ENCODE peak calls at places on chromosomes 6 and 20, in four cellular contexts. One of them, this sample, is unnamed.

GRCh38 chr6:47016236-47016635 is 25.9 kb downstream of the ADGRF1 start:
- DNase-seq in cardiac muscle cell: no peak
- DNase-seq in kidney: no peak
- DNase-seq in breast epithelium: no peak
- DNase-seq in this sample: no peak

GRCh38 chr6:12605888-12606345 is 110.7 kb upstream of the PHACTR1 start:
- DNase-seq in cardiac muscle cell: peak; percentile 79
- DNase-seq in breast epithelium: peak; percentile 40
- DNase-seq in kidney: no peak
- DNase-seq in this sample: no peak

GRCh38 chr6:142481466-142481865 is 179.7 kb downstream of the ADGRG6 start:
- DNase-seq in kidney: no peak
- DNase-seq in cardiac muscle cell: no peak
- DNase-seq in breast epithelium: no peak
- DNase-seq in this sample: no peak

GRCh38 chr6:110980227-110980626 is 1.6 kb upstream of the RPF2 start:
- DNase-seq in cardiac muscle cell: no peak
- DNase-seq in kidney: no peak
- DNase-seq in breast epithelium: no peak
- DNase-seq in this sample: no peak

GRCh38 chr6:116352515-116353471 is 18.0 kb upstream of the DSE start:
- DNase-seq in breast epithelium: no peak
- DNase-seq in cardiac muscle cell: peak; percentile 38
- DNase-seq in kidney: no peak
- DNase-seq in this sample: no peak

GRCh38 chr20:59958626-59959025 is 403 bp downstream of the CDH26 start:
- DNase-seq in kidney: no peak
- DNase-seq in breast epithelium: no peak
- DNase-seq in cardiac muscle cell: no peak
- DNase-seq in this sample: no peak

GRCh38 chr20:25340380-25340779 is 50.3 kb downstream of the ABHD12 start:
- DNase-seq in breast epithelium: no peak
- DNase-seq in kidney: no peak
- DNase-seq in cardiac muscle cell: no peak
- DNase-seq in this sample: no peak

GRCh38 chr6:112184996-112185395 is 69.4 kb downstream of the LAMA4 start:
- DNase-seq in kidney: no peak
- DNase-seq in breast epithelium: no peak
- DNase-seq in cardiac muscle cell: no peak
- DNase-seq in this sample: no peak

GRCh38 chr6:156954781-156955180 is 177.6 kb downstream of the ARID1B start:
- DNase-seq in cardiac muscle cell: no peak
- DNase-seq in breast epithelium: no peak
- DNase-seq in kidney: no peak
- DNase-seq in this sample: no peak

GRCh38 chr6:109325400-109325801 is 56.9 kb downstream of the CD164 start:
- DNase-seq in kidney: no peak
- DNase-seq in breast epithelium: no peak
- DNase-seq in cardiac muscle cell: no peak
- DNase-seq in this sample: no peak

GRCh38 chr6:12160350-12160749 is 129.8 kb upstream of the EDN1 start:
- DNase-seq in kidney: no peak
- DNase-seq in cardiac muscle cell: peak; percentile 59
- DNase-seq in breast epithelium: no peak
- DNase-seq in this sample: no peak

GRCh38 chr20:3221398-3222226 is 12.3 kb downstream of the ITPA start:
- DNase-seq in cardiac muscle cell: no peak
- DNase-seq in kidney: peak; percentile 77
- DNase-seq in breast epithelium: no peak
- DNase-seq in this sample: no peak

GRCh38 chr6:6875818-6876470 is 231.8 kb upstream of the RREB1 start:
- DNase-seq in breast epithelium: no peak
- DNase-seq in kidney: no peak
- DNase-seq in cardiac muscle cell: peak; percentile 73
- DNase-seq in this sample: no peak

GRCh38 chr6:21559238-21559637 is 34.3 kb upstream of the SOX4 start:
- DNase-seq in kidney: no peak
- DNase-seq in breast epithelium: no peak
- DNase-seq in cardiac muscle cell: no peak
- DNase-seq in this sample: no peak

GRCh38 chr20:49835031-49835430 is 22.4 kb downstream of the SLC9A8 start:
- DNase-seq in kidney: no peak
- DNase-seq in cardiac muscle cell: no peak
- DNase-seq in breast epithelium: no peak
- DNase-seq in this sample: no peak
- H3K27ac ChIP-seq in kidney: no peak overlapping the region
- H3K27ac ChIP-seq in cardiac muscle cell: no peak overlapping the region
- H3K27ac ChIP-seq in breast epithelium: no peak overlapping the region
- H3K27ac ChIP-seq in this sample: no peak overlapping the region

GRCh38 chr20:43740642-43741041 is 13.8 kb upstream of the GTSF1L start:
- DNase-seq in breast epithelium: no peak
- DNase-seq in cardiac muscle cell: no peak
- DNase-seq in kidney: no peak
- DNase-seq in this sample: no peak

GRCh38 chr20:43744121-43744520 is 17.3 kb upstream of the GTSF1L start:
- DNase-seq in breast epithelium: no peak
- DNase-seq in kidney: no peak
- DNase-seq in cardiac muscle cell: no peak
- DNase-seq in this sample: no peak

GRCh38 chr20:43736588-43737091 is 9.8 kb upstream of the GTSF1L start:
- DNase-seq in breast epithelium: no peak
- DNase-seq in kidney: no peak
- DNase-seq in cardiac muscle cell: peak; percentile 33
- DNase-seq in this sample: no peak

GRCh38 chr20:43737925-43738324 is 11.1 kb upstream of the GTSF1L start:
- DNase-seq in kidney: no peak
- DNase-seq in cardiac muscle cell: no peak
- DNase-seq in breast epithelium: no peak
- DNase-seq in this sample: no peak

DNA sequence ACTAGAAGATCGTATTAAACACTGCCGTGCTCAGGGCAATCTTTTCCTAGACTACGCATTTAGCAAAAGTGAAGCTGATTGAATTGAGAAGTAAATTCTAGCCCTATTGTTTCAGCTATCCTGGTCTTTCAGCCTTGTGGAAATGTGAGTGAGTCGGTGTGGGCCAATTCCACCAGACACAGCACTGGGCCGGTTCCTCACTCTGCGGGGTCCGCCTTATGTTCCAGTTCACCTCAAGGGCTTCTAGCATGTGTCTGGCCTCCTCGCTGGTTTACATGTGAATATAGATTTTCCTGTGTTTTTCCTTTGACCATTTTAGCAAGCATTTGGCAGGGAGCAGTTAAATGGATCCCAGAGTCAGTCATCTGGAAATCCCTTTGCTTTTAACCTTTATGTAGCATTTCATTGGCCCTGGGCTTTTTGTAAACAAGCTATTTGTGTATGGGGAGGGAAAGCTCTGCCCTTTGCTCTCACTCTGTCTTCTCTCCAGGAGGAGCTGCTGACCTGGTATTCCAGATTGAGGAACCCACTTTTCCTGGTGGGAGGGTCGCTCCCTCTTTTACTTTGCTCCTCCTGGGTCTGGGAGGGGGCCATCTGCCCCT is 12.4 kb upstream of the GTSF1L start:
- DNase-seq in kidney: no peak
- DNase-seq in breast epithelium: no peak
- DNase-seq in cardiac muscle cell: no peak
- DNase-seq in this sample: no peak
- TF ChIP-seq CTCF in kidney: no peak
- TF ChIP-seq CTCF in breast epithelium: no peak
- TF ChIP-seq CTCF in cardiac muscle cell: no peak
- TF ChIP-seq CTCF in this sample: no peak

GRCh38 chr6:15761045-15761502 is 98.2 kb upstream of the DTNBP1 start:
- DNase-seq in kidney: no peak
- DNase-seq in cardiac muscle cell: no peak
- DNase-seq in breast epithelium: no peak
- DNase-seq in this sample: no peak

GRCh38 chr6:15758631-15759215 is 95.9 kb upstream of the DTNBP1 start:
- DNase-seq in breast epithelium: no peak
- DNase-seq in cardiac muscle cell: no peak
- DNase-seq in kidney: no peak
- DNase-seq in this sample: no peak

GRCh38 chr6:15763827-15764226 is 101.0 kb upstream of the DTNBP1 start:
- DNase-seq in kidney: no peak
- DNase-seq in cardiac muscle cell: peak; percentile 62
- DNase-seq in breast epithelium: no peak
- DNase-seq in this sample: peak; percentile 90

DNA sequence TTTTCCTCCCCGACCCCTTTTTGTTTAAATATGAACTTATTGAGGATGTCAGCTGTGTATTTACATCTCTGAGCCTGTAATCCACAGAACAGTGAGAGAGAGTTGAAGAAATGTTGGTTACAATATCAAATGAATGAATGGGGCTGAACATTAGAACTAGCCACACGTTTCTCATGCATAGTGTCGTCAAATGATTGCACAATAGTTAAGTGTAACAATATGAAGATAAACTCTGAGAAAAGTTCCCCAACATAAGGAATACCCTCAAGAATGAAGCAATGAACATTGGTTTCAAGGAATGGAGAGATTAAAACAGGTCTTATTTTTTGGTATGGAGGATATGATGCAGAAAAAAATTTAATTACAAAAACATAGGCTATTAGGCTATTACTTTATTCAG is 100.5 kb upstream of the DTNBP1 start:
- DNase-seq in breast epithelium: no peak
- DNase-seq in cardiac muscle cell: peak; percentile 72
- DNase-seq in kidney: no peak
- DNase-seq in this sample: no peak
- H3K27ac ChIP-seq in breast epithelium: no peak overlapping the region
- H3K27ac ChIP-seq in cardiac muscle cell: no peak overlapping the region
- H3K27ac ChIP-seq in kidney: no peak overlapping the region
- H3K27ac ChIP-seq in this sample: no peak overlapping the region

GRCh38 chr6:79646006-79646405 is 14.9 kb downstream of the SH3BGRL2 start:
- DNase-seq in kidney: no peak
- DNase-seq in breast epithelium: no peak
- DNase-seq in cardiac muscle cell: no peak
- DNase-seq in this sample: no peak
- TF ChIP-seq CTCF in kidney: no peak
- TF ChIP-seq CTCF in breast epithelium: no peak
- TF ChIP-seq CTCF in cardiac muscle cell: peak; percentile 6
- TF ChIP-seq CTCF in this sample: no peak

GRCh38 chr6:3737831-3738210 is 13.7 kb downstream of the PXDC1 start:
- DNase-seq in kidney: no peak
- DNase-seq in breast epithelium: no peak
- DNase-seq in cardiac muscle cell: no peak
- DNase-seq in this sample: no peak
- H3K27ac ChIP-seq in kidney: no peak overlapping the region
- H3K27ac ChIP-seq in breast epithelium: no peak overlapping the region
- H3K27ac ChIP-seq in cardiac muscle cell: no peak overlapping the region
- H3K27ac ChIP-seq in this sample: no peak overlapping the region

DNA sequence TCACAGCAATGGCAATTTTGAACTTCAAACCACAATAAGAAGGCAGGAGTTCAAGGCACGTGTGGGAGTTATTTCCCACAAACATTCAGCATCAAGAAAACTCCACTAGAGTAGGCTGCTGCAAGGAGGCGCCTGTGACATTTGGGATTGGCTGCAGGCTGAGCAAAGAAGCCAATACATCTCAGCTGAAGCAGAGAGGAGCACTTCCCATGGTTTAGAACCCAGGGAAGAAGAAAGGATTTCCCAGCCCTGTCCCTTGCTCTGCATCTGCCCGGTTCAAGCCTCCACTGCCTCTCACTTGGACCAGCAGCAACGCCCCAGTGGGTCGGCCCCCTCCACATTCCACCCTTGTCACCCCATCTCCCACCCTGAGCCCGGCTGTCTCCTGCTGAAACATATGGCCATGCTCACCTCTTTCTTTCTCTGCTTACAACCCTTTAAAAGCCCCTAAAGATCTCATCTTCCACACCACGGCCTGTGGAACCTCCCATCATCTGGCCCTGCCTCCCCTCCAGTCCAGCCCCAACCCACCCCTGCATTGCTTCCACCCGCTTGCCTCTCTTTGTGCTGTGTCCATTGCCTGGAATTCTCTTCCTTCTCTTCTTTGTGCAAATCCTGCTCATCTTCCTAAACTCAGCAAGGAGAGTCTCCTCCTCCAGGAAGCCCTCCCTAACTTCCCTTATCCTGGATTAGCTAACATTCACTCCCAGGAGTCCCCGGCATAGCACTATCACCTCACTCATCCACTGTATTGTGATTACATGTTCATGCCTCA is 128.3 kb downstream of the ANKRD60 start:
- DNase-seq in breast epithelium: no peak
- DNase-seq in cardiac muscle cell: no peak
- DNase-seq in kidney: no peak
- DNase-seq in this sample: no peak
- TF ChIP-seq CTCF in breast epithelium: no peak
- TF ChIP-seq CTCF in cardiac muscle cell: no peak
- TF ChIP-seq CTCF in kidney: no peak
- TF ChIP-seq CTCF in this sample: no peak

DNA sequence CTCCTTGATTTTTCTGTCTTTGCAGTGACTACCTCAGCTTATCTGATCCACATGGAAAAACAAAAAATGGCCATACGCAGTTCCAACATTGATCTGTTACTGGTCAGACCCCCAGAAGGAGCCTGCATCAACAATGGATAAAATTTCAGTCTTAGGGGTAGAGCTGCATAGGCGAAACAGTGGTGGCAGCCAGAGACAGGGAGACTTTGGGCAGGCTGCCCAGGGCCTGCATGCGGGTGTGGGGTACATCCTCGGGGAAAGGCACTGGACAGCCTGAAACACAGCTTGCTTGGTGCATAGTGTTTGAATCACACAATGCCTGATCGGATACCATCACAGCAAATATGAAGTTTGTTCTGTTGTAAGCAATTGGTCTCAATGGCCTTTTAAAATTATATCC is 847.8 kb downstream of the QKI start:
- DNase-seq in kidney: no peak
- DNase-seq in cardiac muscle cell: no peak
- DNase-seq in breast epithelium: no peak
- DNase-seq in this sample: no peak
- H3K27ac ChIP-seq in kidney: no peak overlapping the region
- H3K27ac ChIP-seq in cardiac muscle cell: no peak overlapping the region
- H3K27ac ChIP-seq in breast epithelium: no peak overlapping the region
- H3K27ac ChIP-seq in this sample: no peak overlapping the region

DNA sequence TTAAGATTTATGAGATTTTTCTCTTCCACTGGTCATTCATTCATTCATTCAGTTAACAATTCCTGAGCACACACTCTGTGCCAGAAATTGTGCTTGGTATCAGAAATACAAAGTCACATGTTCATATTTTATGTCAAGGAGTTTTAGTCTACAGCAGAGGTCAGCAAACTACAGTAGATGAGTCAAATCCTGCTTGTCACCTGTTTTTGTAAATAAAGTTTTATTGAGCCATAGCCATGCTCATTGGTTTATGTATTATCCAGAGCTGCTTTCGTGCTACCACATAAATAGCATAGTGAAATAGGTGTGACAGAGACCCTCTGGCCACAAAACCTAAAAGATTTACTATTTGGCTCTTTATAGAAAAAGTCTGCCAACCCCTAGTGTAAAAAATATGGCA is 46.8 kb downstream of the THEMIS start:
- DNase-seq in cardiac muscle cell: peak; percentile 7
- DNase-seq in breast epithelium: no peak
- DNase-seq in kidney: no peak
- DNase-seq in this sample: no peak
- TF ChIP-seq CTCF in cardiac muscle cell: no peak
- TF ChIP-seq CTCF in breast epithelium: no peak
- TF ChIP-seq CTCF in kidney: no peak
- TF ChIP-seq CTCF in this sample: no peak

This sample was measured in Peyer's patch.